ENCODE peak calls at places on chromosomes 5 and 9, in eight cellular contexts. One of them, this sample, is unnamed.

GRCh38 chr5:66830636-66831035 is 234.4 kb downstream of the MAST4 start:
- DNase-seq in DMS153: no peak
- DNase-seq in left kidney: no peak
- DNase-seq in fibroblast of the conjunctiva: no peak
- DNase-seq in ureter: no peak
- DNase-seq in natural killer cell treated with Interleukin-12 subunit alpha and Interleukin-12 subunit beta and Interleukin-15 and Interleukin-18, amount 100 ng/mL, for 72 hours: no peak
- DNase-seq in neural progenitor cell: no peak
- DNase-seq in endothelial cell: no peak
- DNase-seq in this sample: peak; percentile 27

GRCh38 chr5:142925795-142926194 is 155.6 kb downstream of the ARHGAP26 start:
- DNase-seq in left kidney: no peak
- DNase-seq in DMS153: no peak
- DNase-seq in neural progenitor cell: no peak
- DNase-seq in natural killer cell treated with Interleukin-12 subunit alpha and Interleukin-12 subunit beta and Interleukin-15 and Interleukin-18, amount 100 ng/mL, for 72 hours: no peak
- DNase-seq in ureter: no peak
- DNase-seq in fibroblast of the conjunctiva: peak; percentile 63
- DNase-seq in endothelial cell: no peak
- DNase-seq in this sample: peak; percentile 40

GRCh38 chr9:79353856-79354520 is 217.8 kb upstream of the TLE4 start:
- DNase-seq in fibroblast of the conjunctiva: no peak
- DNase-seq in natural killer cell treated with Interleukin-12 subunit alpha and Interleukin-12 subunit beta and Interleukin-15 and Interleukin-18, amount 100 ng/mL, for 72 hours: no peak
- DNase-seq in DMS153: no peak
- DNase-seq in endothelial cell: no peak
- DNase-seq in ureter: no peak
- DNase-seq in left kidney: no peak
- DNase-seq in neural progenitor cell: no peak
- DNase-seq in this sample: no peak

GRCh38 chr9:4803670-4804530 is 11.2 kb downstream of the RCL1 start:
- DNase-seq in neural progenitor cell: no peak
- DNase-seq in left kidney: no peak
- DNase-seq in ureter: no peak
- DNase-seq in endothelial cell: no peak
- DNase-seq in DMS153: no peak
- DNase-seq in natural killer cell treated with Interleukin-12 subunit alpha and Interleukin-12 subunit beta and Interleukin-15 and Interleukin-18, amount 100 ng/mL, for 72 hours: no peak
- DNase-seq in fibroblast of the conjunctiva: no peak
- DNase-seq in this sample: no peak

GRCh38 chr5:168740821-168741213 is 161.6 kb upstream of the PANK3 start:
- DNase-seq in neural progenitor cell: no peak
- DNase-seq in fibroblast of the conjunctiva: no peak
- DNase-seq in DMS153: no peak
- DNase-seq in left kidney: no peak
- DNase-seq in ureter: no peak
- DNase-seq in endothelial cell: no peak
- DNase-seq in natural killer cell treated with Interleukin-12 subunit alpha and Interleukin-12 subunit beta and Interleukin-15 and Interleukin-18, amount 100 ng/mL, for 72 hours: no peak
- DNase-seq in this sample: no peak

GRCh38 chr5:74290634-74291033 is 349.9 kb downstream of the ENC1 start:
- DNase-seq in natural killer cell treated with Interleukin-12 subunit alpha and Interleukin-12 subunit beta and Interleukin-15 and Interleukin-18, amount 100 ng/mL, for 72 hours: no peak
- DNase-seq in ureter: no peak
- DNase-seq in endothelial cell: no peak
- DNase-seq in left kidney: no peak
- DNase-seq in fibroblast of the conjunctiva: no peak
- DNase-seq in DMS153: no peak
- DNase-seq in neural progenitor cell: no peak
- DNase-seq in this sample: peak; percentile 59

GRCh38 chr5:65566505-65566904 is 3.4 kb downstream of the PPWD1 start:
- DNase-seq in left kidney: no peak
- DNase-seq in neural progenitor cell: no peak
- DNase-seq in fibroblast of the conjunctiva: no peak
- DNase-seq in ureter: no peak
- DNase-seq in endothelial cell: no peak
- DNase-seq in DMS153: no peak
- DNase-seq in natural killer cell treated with Interleukin-12 subunit alpha and Interleukin-12 subunit beta and Interleukin-15 and Interleukin-18, amount 100 ng/mL, for 72 hours: no peak
- DNase-seq in this sample: no peak

GRCh38 chr9:110255064-110255416 is 1.3 kb downstream of the TXN start:
- DNase-seq in DMS153: no peak
- DNase-seq in left kidney: peak; percentile 64
- DNase-seq in natural killer cell treated with Interleukin-12 subunit alpha and Interleukin-12 subunit beta and Interleukin-15 and Interleukin-18, amount 100 ng/mL, for 72 hours: no peak
- DNase-seq in fibroblast of the conjunctiva: no peak
- DNase-seq in ureter: no peak
- DNase-seq in endothelial cell: peak; percentile 11
- DNase-seq in neural progenitor cell: peak; percentile 45
- DNase-seq in this sample: peak; percentile 57

GRCh38 chr9:20419552-20419951 is 202.7 kb downstream of the MLLT3 start:
- DNase-seq in DMS153: no peak
- DNase-seq in ureter: no peak
- DNase-seq in fibroblast of the conjunctiva: no peak
- DNase-seq in endothelial cell: no peak
- DNase-seq in neural progenitor cell: no peak
- DNase-seq in left kidney: no peak
- DNase-seq in natural killer cell treated with Interleukin-12 subunit alpha and Interleukin-12 subunit beta and Interleukin-15 and Interleukin-18, amount 100 ng/mL, for 72 hours: no peak
- DNase-seq in this sample: no peak

GRCh38 chr9:118009585-118009984 is 305.4 kb downstream of the TLR4 start:
- DNase-seq in endothelial cell: no peak
- DNase-seq in left kidney: no peak
- DNase-seq in fibroblast of the conjunctiva: no peak
- DNase-seq in neural progenitor cell: peak; percentile 6
- DNase-seq in ureter: no peak
- DNase-seq in DMS153: peak; percentile 44
- DNase-seq in natural killer cell treated with Interleukin-12 subunit alpha and Interleukin-12 subunit beta and Interleukin-15 and Interleukin-18, amount 100 ng/mL, for 72 hours: no peak
- DNase-seq in this sample: peak; percentile 89

GRCh38 chr5:80741015-80741414 is 86.2 kb upstream of the DHFR start:
- DNase-seq in endothelial cell: no peak
- DNase-seq in ureter: no peak
- DNase-seq in natural killer cell treated with Interleukin-12 subunit alpha and Interleukin-12 subunit beta and Interleukin-15 and Interleukin-18, amount 100 ng/mL, for 72 hours: no peak
- DNase-seq in DMS153: no peak
- DNase-seq in fibroblast of the conjunctiva: no peak
- DNase-seq in left kidney: no peak
- DNase-seq in neural progenitor cell: no peak
- DNase-seq in this sample: no peak

GRCh38 chr9:89608646-89609335 is 4.0 kb downstream of the GADD45G start:
- DNase-seq in left kidney: peak; percentile 57
- DNase-seq in natural killer cell treated with Interleukin-12 subunit alpha and Interleukin-12 subunit beta and Interleukin-15 and Interleukin-18, amount 100 ng/mL, for 72 hours: no peak
- DNase-seq in endothelial cell: no peak
- DNase-seq in DMS153: peak; percentile 47
- DNase-seq in fibroblast of the conjunctiva: no peak
- DNase-seq in ureter: no peak
- DNase-seq in neural progenitor cell: no peak
- DNase-seq in this sample: peak; percentile 81

GRCh38 chr9:124390812-124391658 is 24.2 kb downstream of the PSMB7 start:
- DNase-seq in neural progenitor cell: peak; percentile 39
- DNase-seq in ureter: no peak
- DNase-seq in left kidney: no peak
- DNase-seq in natural killer cell treated with Interleukin-12 subunit alpha and Interleukin-12 subunit beta and Interleukin-15 and Interleukin-18, amount 100 ng/mL, for 72 hours: no peak
- DNase-seq in DMS153: no peak
- DNase-seq in endothelial cell: no peak
- DNase-seq in fibroblast of the conjunctiva: no peak
- DNase-seq in this sample: peak; percentile 67

GRCh38 chr5:87944553-87945320 is 323.9 kb downstream of the TMEM161B start:
- DNase-seq in ureter: no peak
- DNase-seq in neural progenitor cell: peak; percentile 95
- DNase-seq in fibroblast of the conjunctiva: no peak
- DNase-seq in DMS153: no peak
- DNase-seq in left kidney: peak; percentile 14
- DNase-seq in natural killer cell treated with Interleukin-12 subunit alpha and Interleukin-12 subunit beta and Interleukin-15 and Interleukin-18, amount 100 ng/mL, for 72 hours: no peak
- DNase-seq in endothelial cell: peak; percentile 58
- DNase-seq in this sample: peak; percentile 99

GRCh38 chr9:35882265-35882848 is 12.2 kb upstream of the OR13J1 start:
- DNase-seq in natural killer cell treated with Interleukin-12 subunit alpha and Interleukin-12 subunit beta and Interleukin-15 and Interleukin-18, amount 100 ng/mL, for 72 hours: peak; percentile 83
- DNase-seq in left kidney: peak; percentile 88
- DNase-seq in fibroblast of the conjunctiva: peak; percentile 67
- DNase-seq in DMS153: peak; percentile 54
- DNase-seq in ureter: peak; percentile 83
- DNase-seq in endothelial cell: peak; percentile 82
- DNase-seq in neural progenitor cell: peak; percentile 84
- DNase-seq in this sample: peak; percentile 80

GRCh38 chr5:96734871-96735325 is 72.7 kb downstream of the CAST start:
- DNase-seq in neural progenitor cell: no peak
- DNase-seq in ureter: no peak
- DNase-seq in fibroblast of the conjunctiva: no peak
- DNase-seq in endothelial cell: no peak
- DNase-seq in left kidney: no peak
- DNase-seq in DMS153: no peak
- DNase-seq in natural killer cell treated with Interleukin-12 subunit alpha and Interleukin-12 subunit beta and Interleukin-15 and Interleukin-18, amount 100 ng/mL, for 72 hours: no peak
- DNase-seq in this sample: peak; percentile 29

GRCh38 chr9:137589441-137590122 is 730 bp downstream of the ZMYND19 start:
- DNase-seq in fibroblast of the conjunctiva: no peak
- DNase-seq in DMS153: no peak
- DNase-seq in ureter: no peak
- DNase-seq in endothelial cell: no peak
- DNase-seq in neural progenitor cell: peak; percentile 39
- DNase-seq in natural killer cell treated with Interleukin-12 subunit alpha and Interleukin-12 subunit beta and Interleukin-15 and Interleukin-18, amount 100 ng/mL, for 72 hours: no peak
- DNase-seq in left kidney: peak; percentile 39
- DNase-seq in this sample: peak; percentile 46

GRCh38 chr9:93569775-93570174 is 6.6 kb upstream of the PHF2 start:
- DNase-seq in DMS153: no peak
- DNase-seq in endothelial cell: no peak
- DNase-seq in ureter: no peak
- DNase-seq in natural killer cell treated with Interleukin-12 subunit alpha and Interleukin-12 subunit beta and Interleukin-15 and Interleukin-18, amount 100 ng/mL, for 72 hours: no peak
- DNase-seq in neural progenitor cell: no peak
- DNase-seq in fibroblast of the conjunctiva: no peak
- DNase-seq in left kidney: no peak
- DNase-seq in this sample: no peak

GRCh38 chr5:177429248-177430045 is 3.0 kb downstream of the GRK6 start:
- DNase-seq in neural progenitor cell: no peak
- DNase-seq in endothelial cell: no peak
- DNase-seq in ureter: peak; percentile 72
- DNase-seq in fibroblast of the conjunctiva: no peak
- DNase-seq in natural killer cell treated with Interleukin-12 subunit alpha and Interleukin-12 subunit beta and Interleukin-15 and Interleukin-18, amount 100 ng/mL, for 72 hours: peak; percentile 95
- DNase-seq in left kidney: no peak
- DNase-seq in DMS153: no peak
- DNase-seq in this sample: no peak

GRCh38 chr5:102760815-102761214 is 5.7 kb downstream of the PAM start:
- DNase-seq in endothelial cell: no peak
- DNase-seq in DMS153: no peak
- DNase-seq in ureter: no peak
- DNase-seq in fibroblast of the conjunctiva: no peak
- DNase-seq in natural killer cell treated with Interleukin-12 subunit alpha and Interleukin-12 subunit beta and Interleukin-15 and Interleukin-18, amount 100 ng/mL, for 72 hours: no peak
- DNase-seq in neural progenitor cell: peak; percentile 31
- DNase-seq in left kidney: peak; percentile 35
- DNase-seq in this sample: peak; percentile 91

GRCh38 chr5:137621861-137622823 is 113.7 kb downstream of the KLHL3 start:
- DNase-seq in endothelial cell: no peak
- DNase-seq in natural killer cell treated with Interleukin-12 subunit alpha and Interleukin-12 subunit beta and Interleukin-15 and Interleukin-18, amount 100 ng/mL, for 72 hours: no peak
- DNase-seq in left kidney: no peak
- DNase-seq in ureter: no peak
- DNase-seq in fibroblast of the conjunctiva: no peak
- DNase-seq in neural progenitor cell: no peak
- DNase-seq in DMS153: no peak
- DNase-seq in this sample: no peak

GRCh38 chr9:109248133-109248581 is 72.7 kb downstream of the EPB41L4B start:
- DNase-seq in endothelial cell: no peak
- DNase-seq in natural killer cell treated with Interleukin-12 subunit alpha and Interleukin-12 subunit beta and Interleukin-15 and Interleukin-18, amount 100 ng/mL, for 72 hours: no peak
- DNase-seq in neural progenitor cell: no peak
- DNase-seq in left kidney: no peak
- DNase-seq in fibroblast of the conjunctiva: no peak
- DNase-seq in DMS153: no peak
- DNase-seq in ureter: no peak
- DNase-seq in this sample: no peak

GRCh38 chr5:15715966-15716365 is 216.0 kb downstream of the FBXL7 start:
- DNase-seq in natural killer cell treated with Interleukin-12 subunit alpha and Interleukin-12 subunit beta and Interleukin-15 and Interleukin-18, amount 100 ng/mL, for 72 hours: no peak
- DNase-seq in left kidney: no peak
- DNase-seq in endothelial cell: no peak
- DNase-seq in fibroblast of the conjunctiva: no peak
- DNase-seq in ureter: no peak
- DNase-seq in DMS153: no peak
- DNase-seq in neural progenitor cell: no peak
- DNase-seq in this sample: no peak

GRCh38 chr5:14249258-14250093 is 106.3 kb downstream of the TRIO start:
- DNase-seq in ureter: no peak
- DNase-seq in left kidney: peak; percentile 55
- DNase-seq in neural progenitor cell: no peak
- DNase-seq in DMS153: no peak
- DNase-seq in endothelial cell: no peak
- DNase-seq in fibroblast of the conjunctiva: no peak
- DNase-seq in natural killer cell treated with Interleukin-12 subunit alpha and Interleukin-12 subunit beta and Interleukin-15 and Interleukin-18, amount 100 ng/mL, for 72 hours: no peak
- DNase-seq in this sample: peak; percentile 54

GRCh38 chr5:125311743-125312142 is 565.3 kb upstream of the ZNF608 start:
- DNase-seq in DMS153: no peak
- DNase-seq in ureter: no peak
- DNase-seq in natural killer cell treated with Interleukin-12 subunit alpha and Interleukin-12 subunit beta and Interleukin-15 and Interleukin-18, amount 100 ng/mL, for 72 hours: no peak
- DNase-seq in left kidney: no peak
- DNase-seq in neural progenitor cell: no peak
- DNase-seq in endothelial cell: no peak
- DNase-seq in fibroblast of the conjunctiva: peak; percentile 35
- DNase-seq in this sample: no peak